ENCODE peak calls at places on chromosome 12, in eight cellular contexts. E, M, T, I, F, H, V and S are unnamed samples.

GRCh38 chr12:6494351-6494743 is 445 bp downstream of the NCAPD2 start:
- DNase-seq in E (no peak), M (no peak), T (peak), I (no peak), F (no peak), H (no peak), V (no peak), S (no peak)

GRCh38 chr12:96513166-96513565 is 23.8 kb downstream of the CFAP54 start:
- DNase-seq in E (no peak), M (no peak), T (no peak), I (no peak), F (no peak), H (no peak), V (no peak), S (no peak)

GRCh38 chr12:113860950-113861349 is 105.2 kb downstream of the RBM19 start:
- DNase-seq in E (no peak), M (no peak), T (peak), I (peak), F (peak), H (no peak), V (no peak), S (no peak)

GRCh38 chr12:45349911-45350310 is 134.0 kb downstream of the ANO6 start:
- DNase-seq in E (no peak), M (no peak), T (no peak), I (no peak), F (peak), H (no peak), V (no peak), S (no peak)

GRCh38 chr12:38669530-38669929 is 235.9 kb downstream of the CPNE8 start:
- DNase-seq in E (no peak), M (no peak), T (no peak), I (no peak), F (no peak), H (no peak), V (no peak), S (no peak)

GRCh38 chr12:109951136-109951535 is 45.0 kb downstream of the GIT2 start:
- DNase-seq in E (no peak), M (no peak), T (peak), I (no peak), F (peak), H (no peak), V (no peak), S (no peak)

GRCh38 chr12:131114331-131114730 is 160.6 kb downstream of the ADGRD1 start:
- DNase-seq in E (no peak), M (no peak), T (no peak), I (no peak), F (no peak), H (no peak), V (no peak), S (no peak)

GRCh38 chr12:113162102-113163029 is 12.8 kb downstream of the CFAP73 start:
- DNase-seq in E (no peak), M (no peak), T (peak), I (no peak), F (peak), H (peak), V (no peak), S (no peak)

GRCh38 chr12:79652521-79652920 is 38.2 kb downstream of the PAWR start:
- DNase-seq in E (no peak), M (no peak), T (no peak), I (no peak), F (no peak), H (no peak), V (no peak), S (no peak)

GRCh38 chr12:96233941-96234461 is 39.8 kb downstream of the ELK3 start:
- DNase-seq in E (peak), M (no peak), T (no peak), I (no peak), F (peak), H (no peak), V (peak), S (peak)

GRCh38 chr12:50282581-50283229 is 615 bp downstream of the LIMA1 start:
- DNase-seq in E (no peak), M (no peak), T (peak), I (peak), F (peak), H (peak), V (no peak), S (no peak)

GRCh38 chr12:24617471-24617870 is 331.4 kb downstream of the BCAT1 start:
- DNase-seq in E (no peak), M (no peak), T (peak), I (no peak), F (peak), H (no peak), V (no peak), S (no peak)

GRCh38 chr12:106580671-106581508 is 1.9 kb upstream of the RFX4 start:
- DNase-seq in E (no peak), M (no peak), T (no peak), I (no peak), F (no peak), H (no peak), V (no peak), S (no peak)

GRCh38 chr12:62738105-62738504 is 196.8 kb downstream of the PPM1H start:
- DNase-seq in E (no peak), M (no peak), T (no peak), I (no peak), F (peak), H (no peak), V (no peak), S (no peak)

GRCh38 chr12:111451649-111452129 is 46.0 kb downstream of the SH2B3 start:
- DNase-seq in E (no peak), M (no peak), T (no peak), I (peak), F (peak), H (no peak), V (no peak), S (no peak)

GRCh38 chr12:90250766-90251165 is 542.1 kb upstream of the ATP2B1 start:
- DNase-seq in E (no peak), M (no peak), T (no peak), I (no peak), F (no peak), H (no peak), V (no peak), S (peak)

GRCh38 chr12:90253142-90253541 is 544.5 kb upstream of the ATP2B1 start:
- DNase-seq in E (no peak), M (no peak), T (no peak), I (no peak), F (no peak), H (no peak), V (no peak), S (no peak)

GRCh38 chr12:90250041-90250440 is 541.4 kb upstream of the ATP2B1 start:
- DNase-seq in E (no peak), M (no peak), T (no peak), I (no peak), F (no peak), H (no peak), V (no peak), S (no peak)

GRCh38 chr12:90257927-90258624 is 549.4 kb upstream of the ATP2B1 start:
- DNase-seq in E (no peak), M (no peak), T (no peak), I (no peak), F (no peak), H (no peak), V (no peak), S (no peak)

DNA sequence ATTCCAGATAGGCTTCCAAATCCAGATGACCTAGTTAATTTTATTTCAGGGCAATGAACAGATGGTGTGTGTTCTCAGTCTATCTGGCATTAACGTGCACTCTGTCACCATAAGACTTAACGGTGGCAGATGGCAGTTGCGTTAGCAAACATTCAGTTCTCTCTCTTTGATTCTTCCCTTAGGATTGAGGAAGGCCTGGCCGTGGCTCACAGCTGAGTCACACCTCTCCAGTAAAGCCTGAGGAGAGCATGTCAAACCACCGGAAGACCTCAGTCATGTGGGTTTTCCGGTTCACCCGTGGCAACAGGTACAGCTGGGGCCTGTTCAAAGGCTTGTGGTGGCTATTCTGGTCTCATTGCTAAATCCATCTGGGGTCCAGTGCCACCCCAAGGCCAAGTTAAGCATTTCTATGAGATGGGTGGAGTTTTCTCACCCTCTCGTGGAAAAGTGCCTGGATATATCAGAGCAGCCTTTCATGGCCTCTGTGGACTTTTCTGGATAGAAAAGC is 545.1 kb upstream of the ATP2B1 start:
- DNase-seq in E (peak), M (no peak), T (peak), I (no peak), F (peak), H (no peak), V (no peak), S (peak)
- TF ChIP-seq CTCF in E (no peak), M (no peak), T (peak), I (no peak), F (peak), H (no peak), V (no peak), S (no peak)

GRCh38 chr12:57743769-57744168 is 1.1 kb upstream of the TSPAN31 start:
- DNase-seq in E (no peak), M (no peak), T (no peak), I (no peak), F (no peak), H (no peak), V (no peak), S (no peak)

GRCh38 chr12:57744194-57744776 is 554 bp upstream of the TSPAN31 start:
- DNase-seq in E (peak), M (peak), T (peak), I (peak), F (peak), H (peak), V (peak), S (peak)

GRCh38 chr12:57744777-57745484 is at the start of gene TSPAN31:
- DNase-seq in E (peak), M (peak), T (peak), I (peak), F (peak), H (peak), V (peak), S (peak)

GRCh38 chr12:57746025-57746424 is 1.2 kb downstream of the TSPAN31 start:
- DNase-seq in E (no peak), M (no peak), T (no peak), I (no peak), F (no peak), H (no peak), V (no peak), S (no peak)

DNA sequence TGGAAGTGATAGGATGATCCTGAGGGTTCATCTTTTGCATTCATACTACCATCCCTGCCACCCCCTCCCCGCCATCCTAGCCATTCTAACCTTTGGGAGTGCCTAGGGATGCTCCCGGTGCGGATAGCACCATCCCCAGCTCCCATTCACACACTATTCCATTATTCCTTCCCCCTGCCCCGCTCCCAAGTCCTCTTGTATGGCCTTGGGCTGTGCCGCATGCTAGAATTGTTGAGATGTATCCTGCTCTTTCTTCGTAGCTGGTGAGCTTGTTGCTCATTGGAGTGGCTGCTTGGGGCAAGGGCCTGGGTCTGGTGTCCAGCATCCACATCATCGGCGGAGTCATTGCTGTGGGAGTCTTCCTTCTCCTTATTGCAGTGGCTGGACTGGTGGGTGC is 644 bp downstream of the TSPAN31 start:
- DNase-seq in E (no peak), M (no peak), T (no peak), I (no peak), F (peak), H (no peak), V (no peak), S (no peak)
- H3K27ac ChIP-seq in E (peak), M (peak), T (peak), I (peak), F (peak), H (peak), V (peak), S (peak)

GRCh38 chr12:120231316-120232011 is 30.6 kb upstream of the RPLP0 start:
- DNase-seq in E (peak), M (no peak), T (peak), I (peak), F (peak), H (peak), V (no peak), S (no peak)
- TF ChIP-seq CTCF in E (no peak), M (no peak), T (peak), I (no peak), F (peak), H (no peak), V (no peak), S (no peak)

GRCh38 chr12:124370384-124370783 is 75.5 kb downstream of the RFLNA start:
- DNase-seq in E (no peak), M (no peak), T (no peak), I (no peak), F (no peak), H (no peak), V (no peak), S (no peak)

GRCh38 chr12:124369901-124370378 is 75.0 kb downstream of the RFLNA start:
- DNase-seq in E (no peak), M (no peak), T (no peak), I (no peak), F (no peak), H (no peak), V (no peak), S (no peak)

GRCh38 chr12:124371970-124372555 is 77.2 kb downstream of the RFLNA start:
- DNase-seq in E (no peak), M (no peak), T (no peak), I (no peak), F (no peak), H (no peak), V (peak), S (no peak)

GRCh38 chr12:124371366-124371765 is 76.5 kb downstream of the RFLNA start:
- DNase-seq in E (no peak), M (no peak), T (no peak), I (no peak), F (no peak), H (no peak), V (peak), S (no peak)

DNA sequence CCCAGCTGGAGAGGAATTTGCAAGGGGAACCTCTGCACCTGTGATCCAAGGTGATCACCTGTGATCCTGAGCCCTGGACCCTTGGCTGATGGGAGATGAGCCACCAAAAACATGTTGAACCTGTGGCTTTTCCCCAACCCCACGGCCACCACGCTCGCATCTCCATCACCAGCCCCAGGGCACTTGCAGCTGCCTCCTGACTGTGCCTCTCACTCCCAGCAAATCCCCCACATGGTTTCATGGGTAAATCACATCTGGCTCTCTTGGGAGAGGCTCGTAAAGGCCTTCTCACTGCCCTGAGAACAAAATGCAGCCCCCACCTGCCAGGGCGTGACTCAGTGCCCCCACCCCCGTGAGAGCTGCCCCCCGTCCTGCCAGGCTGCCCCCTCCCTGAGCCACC is 76.0 kb downstream of the RFLNA start:
- DNase-seq in E (no peak), M (no peak), T (no peak), I (no peak), F (no peak), H (no peak), V (no peak), S (no peak)
- H3K27ac ChIP-seq in E (no peak), M (no peak), T (no peak), I (peak), F (peak), H (no peak), V (no peak), S (peak)

GRCh38 chr12:93894391-93895095 is 217.4 kb downstream of the CRADD start:
- DNase-seq in E (peak), M (no peak), T (peak), I (no peak), F (peak), H (no peak), V (peak), S (peak)

GRCh38 chr12:93896962-93897361 is 219.8 kb downstream of the CRADD start:
- DNase-seq in E (no peak), M (no peak), T (no peak), I (no peak), F (no peak), H (no peak), V (no peak), S (no peak)

GRCh38 chr12:93896427-93896826 is 219.3 kb downstream of the CRADD start:
- DNase-seq in E (no peak), M (no peak), T (no peak), I (peak), F (peak), H (no peak), V (no peak), S (no peak)

GRCh38 chr12:93892431-93893210 is 215.4 kb downstream of the CRADD start:
- DNase-seq in E (no peak), M (no peak), T (no peak), I (no peak), F (no peak), H (no peak), V (peak), S (no peak)

GRCh38 chr12:93895096-93895460 is 217.9 kb downstream of the CRADD start:
- DNase-seq in E (no peak), M (no peak), T (no peak), I (no peak), F (peak), H (no peak), V (no peak), S (no peak)
- TF ChIP-seq CTCF in E (no peak), M (no peak), T (peak), I (no peak), F (no peak), H (no peak), V (no peak), S (no peak)

DNA sequence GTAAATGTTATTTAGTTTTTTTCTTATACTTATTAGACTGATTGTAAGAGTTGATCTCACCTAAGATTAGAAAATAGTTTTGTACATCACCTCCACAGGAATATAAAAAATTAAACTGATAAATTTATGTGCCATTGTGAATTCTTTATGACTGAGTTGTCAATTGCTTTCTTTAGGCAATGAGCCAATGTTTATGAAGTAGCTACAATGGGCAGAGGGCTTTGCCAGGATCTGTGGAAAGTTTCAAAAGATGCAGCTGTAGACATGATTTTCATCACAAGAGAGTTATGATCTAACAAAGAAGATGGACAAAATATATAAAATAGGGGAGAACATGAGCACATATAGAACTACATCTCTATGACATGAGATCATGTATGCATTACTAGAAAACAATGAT is 55.3 kb upstream of the E2F7 start:
- DNase-seq in E (no peak), M (no peak), T (peak), I (no peak), F (peak), H (no peak), V (no peak), S (no peak)
- H3K27ac ChIP-seq in E (no peak), M (no peak), T (peak), I (peak), F (no peak), H (no peak), V (no peak), S (no peak)

DNA sequence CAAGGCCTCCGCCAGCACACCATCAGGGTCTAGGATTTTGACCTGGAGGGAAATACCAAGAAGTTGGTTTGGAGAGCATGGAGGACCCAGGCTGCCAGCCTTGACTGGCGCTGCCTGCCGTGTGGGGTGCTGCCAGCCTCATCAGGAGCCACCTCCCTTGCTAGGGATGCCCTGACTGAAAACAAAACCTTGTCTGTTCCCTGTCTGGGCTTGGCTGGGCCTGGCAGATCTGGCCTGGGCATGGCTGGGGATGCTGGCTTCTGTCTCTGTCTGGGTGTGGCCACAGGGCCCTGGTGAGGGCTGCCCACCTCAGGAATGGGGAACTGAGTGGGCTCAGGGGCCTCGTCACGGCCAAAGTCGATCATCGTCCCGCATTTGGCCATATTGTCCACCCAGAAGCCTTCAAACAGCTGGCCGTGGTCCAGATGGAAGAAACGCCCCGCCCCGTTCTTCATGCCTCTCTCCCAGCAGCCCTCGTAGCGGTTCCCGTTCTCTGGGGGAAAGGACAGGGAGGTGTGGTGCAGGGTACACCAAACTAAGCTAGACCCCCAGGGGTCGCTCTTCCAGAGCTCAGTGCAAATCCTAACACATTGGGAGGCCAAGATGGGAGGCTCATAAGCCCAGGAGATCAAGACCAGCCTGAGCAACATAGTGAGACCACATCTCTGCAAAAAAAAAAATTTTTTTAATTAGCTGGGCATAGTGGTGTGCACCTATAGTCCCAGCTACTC is 16.5 kb downstream of the MORN3 start:
- DNase-seq in E (no peak), M (no peak), T (no peak), I (no peak), F (no peak), H (peak), V (no peak), S (no peak)
- TF ChIP-seq CTCF in E (no peak), M (no peak), T (no peak), I (no peak), F (no peak), H (no peak), V (no peak), S (no peak)

GRCh38 chr12:66863276-66863675 is 184.4 kb upstream of the GRIP1 start:
- DNase-seq in E (no peak), M (no peak), T (no peak), I (no peak), F (no peak), H (no peak), V (no peak), S (no peak)
- H3K27ac ChIP-seq in E (no peak), M (no peak), T (no peak), I (no peak), F (no peak), H (no peak), V (no peak), S (no peak)

DNA sequence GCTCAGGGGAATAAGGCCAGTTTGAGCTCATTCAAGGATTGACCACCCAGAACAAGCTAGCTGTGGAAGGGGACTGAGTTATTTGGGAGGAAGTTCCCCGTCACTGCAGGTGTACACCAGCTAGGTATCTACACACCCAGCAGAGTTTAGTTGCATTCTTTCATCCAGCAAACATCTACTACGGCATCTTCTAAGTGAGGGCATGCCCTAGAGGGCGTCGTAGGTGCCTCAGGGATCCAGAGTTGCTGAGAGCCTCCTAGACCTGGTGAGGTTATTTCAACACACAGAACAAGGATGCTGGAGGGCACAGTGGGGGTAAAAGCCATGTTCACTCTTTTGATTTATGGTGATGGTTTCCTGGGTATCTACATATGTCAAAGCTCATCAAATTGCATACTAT is 149.6 kb downstream of the KSR2 start:
- DNase-seq in E (no peak), M (no peak), T (no peak), I (no peak), F (no peak), H (no peak), V (no peak), S (no peak)
- TF ChIP-seq CTCF in E (no peak), M (no peak), T (no peak), I (no peak), F (no peak), H (no peak), V (no peak), S (no peak)